ENCODE peak calls at places on chromosomes 5 and 9, in five cellular contexts. One of them, this sample, is unnamed.

GRCh38 chr5:163917741-163918140 is 412.3 kb downstream of the MAT2B start:
- DNase-seq in myocyte: no peak
- DNase-seq in GF-D8: no peak
- DNase-seq in heart right ventricle: no peak
- DNase-seq in astrocyte of the hippocampus: no peak
- DNase-seq in this sample: no peak

GRCh38 chr9:137127301-137128157 is 11.4 kb upstream of the GRIN1 start:
- DNase-seq in astrocyte of the hippocampus: no peak
- DNase-seq in myocyte: no peak
- DNase-seq in GF-D8: peak; percentile 66
- DNase-seq in heart right ventricle: no peak
- DNase-seq in this sample: no peak

GRCh38 chr9:21688108-21689102 is 114.0 kb upstream of the MTAP start:
- DNase-seq in astrocyte of the hippocampus: peak; percentile 92
- DNase-seq in myocyte: peak; percentile 96
- DNase-seq in heart right ventricle: no peak
- DNase-seq in GF-D8: no peak
- DNase-seq in this sample: peak; percentile 93

GRCh38 chr5:74647096-74647495 is 6.6 kb upstream of the ENC1 start:
- DNase-seq in astrocyte of the hippocampus: peak; percentile 49
- DNase-seq in GF-D8: no peak
- DNase-seq in myocyte: no peak
- DNase-seq in heart right ventricle: no peak
- DNase-seq in this sample: no peak

GRCh38 chr5:96565843-96566242 is 96.3 kb upstream of the CAST start:
- DNase-seq in astrocyte of the hippocampus: peak; percentile 77
- DNase-seq in GF-D8: no peak
- DNase-seq in myocyte: peak; percentile 76
- DNase-seq in heart right ventricle: no peak
- DNase-seq in this sample: peak; percentile 84

GRCh38 chr9:36902861-36903524 is 131.1 kb downstream of the PAX5 start:
- DNase-seq in astrocyte of the hippocampus: no peak
- DNase-seq in GF-D8: no peak
- DNase-seq in heart right ventricle: no peak
- DNase-seq in myocyte: no peak
- DNase-seq in this sample: no peak

GRCh38 chr5:67806647-67807046 is 408.9 kb upstream of the PIK3R1 start:
- DNase-seq in astrocyte of the hippocampus: no peak
- DNase-seq in GF-D8: no peak
- DNase-seq in myocyte: peak; percentile 13
- DNase-seq in heart right ventricle: no peak
- DNase-seq in this sample: no peak

GRCh38 chr5:14153932-14154646 is 10.9 kb downstream of the TRIO start:
- DNase-seq in heart right ventricle: peak; percentile 69
- DNase-seq in myocyte: peak; percentile 77
- DNase-seq in astrocyte of the hippocampus: peak; percentile 91
- DNase-seq in GF-D8: no peak
- DNase-seq in this sample: peak; percentile 91

GRCh38 chr5:90477073-90477472 is 2.4 kb downstream of the POLR3G start:
- DNase-seq in GF-D8: no peak
- DNase-seq in heart right ventricle: no peak
- DNase-seq in myocyte: peak; percentile 38
- DNase-seq in astrocyte of the hippocampus: peak; percentile 24
- DNase-seq in this sample: peak; percentile 15

GRCh38 chr5:138138949-138139775 is at the start of gene NME5:
- DNase-seq in astrocyte of the hippocampus: peak; percentile 88
- DNase-seq in heart right ventricle: peak; percentile 61
- DNase-seq in myocyte: peak; percentile 40
- DNase-seq in GF-D8: no peak
- DNase-seq in this sample: peak; percentile 71

GRCh38 chr5:67003373-67003905 is 193.2 kb downstream of the CD180 start:
- DNase-seq in myocyte: no peak
- DNase-seq in heart right ventricle: no peak
- DNase-seq in GF-D8: no peak
- DNase-seq in astrocyte of the hippocampus: no peak
- DNase-seq in this sample: peak; percentile 10

GRCh38 chr5:98109561-98110006 is 663.9 kb upstream of the RGMB start:
- DNase-seq in heart right ventricle: no peak
- DNase-seq in myocyte: peak; percentile 68
- DNase-seq in GF-D8: no peak
- DNase-seq in astrocyte of the hippocampus: peak; percentile 44
- DNase-seq in this sample: peak; percentile 88

GRCh38 chr9:93677641-93678136 is 101.3 kb downstream of the PHF2 start:
- DNase-seq in heart right ventricle: no peak
- DNase-seq in astrocyte of the hippocampus: no peak
- DNase-seq in myocyte: no peak
- DNase-seq in GF-D8: no peak
- DNase-seq in this sample: no peak

This sample was measured in astrocyte of the spinal cord.